ENCODE peak calls at places on chromosomes 16 and 17, in four cellular contexts. E is lung, R is psoas muscle, Z is tibial artery. T is an unnamed sample.

GRCh38 chr16:19776147-19776546 is 58.1 kb downstream of the IQCK start:
- DNase-seq in E (no peak), R (no peak), Z (no peak), T (no peak)

GRCh38 chr17:49913226-49914095 is 55.5 kb upstream of the DLX4 start:
- DNase-seq in E (no peak), R (no peak), Z (no peak), T (no peak)

GRCh38 chr17:41505007-41505835 is at the start of gene KRT13:
- DNase-seq in E (no peak), R (no peak), Z (no peak), T (no peak)

GRCh38 chr16:11138769-11139623 is 117.0 kb downstream of the SOCS1 start:
- DNase-seq in E (no peak), R (no peak), Z (peak), T (no peak)

GRCh38 chr17:65532491-65532890 is 29.0 kb downstream of the AXIN2 start:
- DNase-seq in E (no peak), R (no peak), Z (peak), T (no peak)

GRCh38 chr17:48011405-48012150 is 26.0 kb downstream of the COPZ2 start:
- DNase-seq in E (no peak), R (peak), Z (no peak), T (peak)

GRCh38 chr17:39538875-39539274 is 68.8 kb downstream of the NEUROD2 start:
- DNase-seq in E (no peak), R (no peak), Z (no peak), T (no peak)

GRCh38 chr17:6070895-6071511 is 824 bp downstream of the WSCD1 start:
- DNase-seq in E (no peak), R (no peak), Z (no peak), T (peak)

GRCh38 chr16:53209489-53209888 is 154.7 kb downstream of the CHD9 start:
- DNase-seq in E (no peak), R (no peak), Z (no peak), T (no peak)

GRCh38 chr17:4833178-4833940 is at the start of gene MINK1:
- DNase-seq in E (peak), R (peak), Z (peak), T (peak)

GRCh38 chr17:81512984-81513668 is 527 bp upstream of the ACTG1 start:
- DNase-seq in E (peak), R (peak), Z (peak), T (peak)

GRCh38 chr16:12468552-12468951 is 335.1 kb downstream of the CPPED1 start:
- DNase-seq in E (no peak), R (no peak), Z (no peak), T (peak)

GRCh38 chr16:12463961-12464360 is 339.7 kb downstream of the CPPED1 start:
- DNase-seq in E (no peak), R (no peak), Z (no peak), T (no peak)

GRCh38 chr16:12470311-12471229 is 333.1 kb downstream of the CPPED1 start:
- DNase-seq in E (no peak), R (peak), Z (peak), T (no peak)

GRCh38 chr16:12471383-12471782 is 332.3 kb downstream of the CPPED1 start:
- DNase-seq in E (no peak), R (no peak), Z (no peak), T (no peak)

GRCh38 chr16:12467418-12468210 is 336.1 kb downstream of the CPPED1 start:
- DNase-seq in E (no peak), R (no peak), Z (no peak), T (no peak)
- TF ChIP-seq CTCF in E (no peak), R (no peak), Z (no peak), T (no peak)

GRCh38 chr17:76089680-76090516 is 10.9 kb downstream of the ZACN start:
- DNase-seq in E (no peak), R (no peak), Z (no peak), T (no peak)

GRCh38 chr17:76088868-76089576 is 10.0 kb downstream of the ZACN start:
- DNase-seq in E (no peak), R (no peak), Z (no peak), T (no peak)

GRCh38 chr17:76087531-76087930 is 8.5 kb downstream of the ZACN start:
- DNase-seq in E (no peak), R (no peak), Z (no peak), T (no peak)

GRCh38 chr17:76086384-76086783 is 7.4 kb downstream of the ZACN start:
- DNase-seq in E (no peak), R (no peak), Z (no peak), T (no peak)

DNA sequence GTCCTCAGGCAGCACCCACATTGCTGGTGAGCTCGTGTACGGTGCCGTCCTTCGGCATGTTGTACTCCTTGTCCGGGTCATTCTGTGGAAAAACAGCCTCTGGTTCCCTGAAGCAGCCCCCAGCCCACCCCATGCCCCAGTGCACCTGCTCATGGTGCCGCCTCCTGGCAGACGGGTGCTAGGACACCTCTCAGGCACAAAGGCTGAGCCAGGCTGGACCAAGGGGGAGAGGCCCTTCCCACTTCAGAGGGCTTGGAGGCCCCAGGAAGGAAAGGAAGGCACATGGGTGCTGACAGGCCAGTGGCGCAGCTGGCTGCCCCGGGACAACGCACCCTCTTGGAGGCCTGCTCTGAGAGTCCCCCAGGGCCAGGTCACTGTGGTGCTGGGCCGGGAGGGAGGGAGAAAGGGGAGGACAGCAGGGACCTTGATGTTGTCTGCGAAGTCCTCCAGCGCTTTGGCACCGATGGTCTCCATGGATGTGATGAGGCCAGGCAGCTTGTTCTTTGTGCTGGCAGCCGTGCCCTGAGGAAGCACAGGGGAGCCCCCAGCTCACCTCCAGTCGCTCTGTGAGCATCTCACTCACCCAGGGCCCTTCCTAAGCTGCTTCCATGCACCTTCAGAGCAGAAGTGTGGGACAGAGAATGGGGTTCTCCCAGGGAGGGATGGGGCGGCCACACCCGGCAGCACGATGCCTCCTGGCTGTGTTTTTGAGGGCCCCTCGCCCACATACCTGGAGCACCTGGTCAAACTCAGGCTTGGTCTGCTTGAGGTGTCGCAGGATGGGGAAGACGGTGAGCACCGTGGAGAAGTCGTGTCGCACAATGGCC is 9.3 kb downstream of the ZACN start:
- DNase-seq in E (no peak), R (no peak), Z (no peak), T (no peak)
- TF ChIP-seq CTCF in E (no peak), R (no peak), Z (no peak), T (no peak)

DNA sequence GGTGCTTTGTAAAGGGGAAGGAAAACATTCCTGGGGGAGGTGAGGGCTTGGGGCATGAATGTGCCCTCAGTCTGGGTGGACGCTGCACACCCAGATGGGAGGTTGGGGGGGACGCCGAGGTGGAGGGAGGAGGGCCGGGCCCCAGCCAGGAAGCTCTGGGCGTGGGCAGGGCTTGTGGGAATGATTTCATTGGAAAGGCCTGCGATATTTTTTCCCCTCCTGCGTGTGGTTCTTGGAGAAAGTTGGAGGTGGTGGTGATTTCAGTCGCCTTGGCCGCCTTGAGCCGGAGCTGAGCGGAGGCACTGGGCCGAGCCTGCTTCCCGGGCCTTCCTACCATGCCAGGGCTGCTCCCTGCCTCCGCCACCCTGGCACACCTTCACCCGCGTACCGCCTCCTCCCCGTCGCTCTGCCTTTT is 26.4 kb upstream of the CLEC18A start:
- DNase-seq in E (no peak), R (peak), Z (peak), T (no peak)
- TF ChIP-seq CTCF in E (no peak), R (no peak), Z (no peak), T (no peak)

DNA sequence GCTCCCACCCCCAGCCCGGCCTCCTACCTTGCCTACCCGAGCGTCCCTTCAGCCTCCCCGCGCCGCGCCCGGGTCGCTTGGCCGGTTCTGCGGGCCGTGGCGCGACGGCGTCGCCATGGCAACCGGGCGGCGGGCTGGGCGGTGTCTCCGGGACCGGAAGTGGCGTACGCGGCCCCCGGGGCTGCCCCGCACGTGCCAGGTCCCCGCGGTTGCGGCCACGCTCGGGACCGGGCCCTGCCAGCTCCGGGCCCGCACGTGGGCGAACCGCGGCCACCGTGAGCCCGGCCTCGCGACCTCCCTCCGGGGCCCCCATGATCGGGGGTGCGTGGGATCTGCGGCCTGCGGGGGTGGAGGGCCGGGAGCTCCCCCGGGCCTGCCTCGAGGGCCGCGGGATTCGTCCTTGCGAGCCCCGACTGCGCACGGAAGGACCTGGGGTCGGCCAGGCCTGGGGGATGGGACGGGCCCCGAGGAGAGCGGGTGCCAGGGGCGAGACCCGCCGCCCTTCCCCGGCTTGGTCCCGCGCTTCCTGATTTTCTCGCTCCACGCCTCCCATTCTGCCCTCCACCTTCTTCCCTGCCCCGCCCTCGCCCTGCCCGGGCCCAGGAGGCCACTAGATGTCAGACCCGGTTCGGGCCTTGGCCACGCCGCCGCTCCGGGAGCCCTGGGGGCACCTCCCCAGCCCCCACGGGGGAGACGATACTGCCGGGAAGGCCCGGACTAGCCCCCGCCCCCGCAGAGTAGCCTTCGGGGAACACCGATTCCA is at the start of gene CYB561:
- DNase-seq in E (peak), R (peak), Z (peak), T (peak)
- TF ChIP-seq CTCF in E (peak), R (no peak), Z (no peak), T (peak)

T was measured in glutamatergic neuron.